ENCODE peak calls at places on chromosomes 3 and 15, in ten cellular contexts. One of them, this sample, is unnamed.

GRCh38 chr15:84082739-84083138 is 152.8 kb upstream of the GOLGA6L4 start:
- DNase-seq in left ventricle myocardium inferior: no peak
- DNase-seq in fibroblast of mammary gland: no peak
- DNase-seq in heart left ventricle: no peak
- DNase-seq in HepG2: no peak
- DNase-seq in NCI-H1694: no peak
- DNase-seq in kidney glomerular epithelial cell: peak
- DNase-seq in mesenchymal stem cell: no peak
- DNase-seq in activated gamma-delta T cell treated with Interleukin-2 at 50 U/mL for 16 hours: no peak
- DNase-seq in AG08395: no peak
- DNase-seq in this sample: no peak

GRCh38 chr3:193788189-193788946 is 195.4 kb downstream of the OPA1 start:
- DNase-seq in activated gamma-delta T cell treated with Interleukin-2 at 50 U/mL for 16 hours: no peak
- DNase-seq in AG08395: peak
- DNase-seq in heart left ventricle: peak
- DNase-seq in HepG2: peak
- DNase-seq in fibroblast of mammary gland: peak
- DNase-seq in NCI-H1694: peak
- DNase-seq in mesenchymal stem cell: peak
- DNase-seq in kidney glomerular epithelial cell: peak
- DNase-seq in left ventricle myocardium inferior: peak
- DNase-seq in this sample: no peak

GRCh38 chr15:66834863-66835557 is 133.0 kb downstream of the SMAD6 start:
- DNase-seq in heart left ventricle: no peak
- DNase-seq in NCI-H1694: no peak
- DNase-seq in left ventricle myocardium inferior: no peak
- DNase-seq in kidney glomerular epithelial cell: no peak
- DNase-seq in fibroblast of mammary gland: no peak
- DNase-seq in HepG2: no peak
- DNase-seq in activated gamma-delta T cell treated with Interleukin-2 at 50 U/mL for 16 hours: no peak
- DNase-seq in mesenchymal stem cell: peak
- DNase-seq in AG08395: no peak
- DNase-seq in this sample: no peak

GRCh38 chr3:138362536-138362935 is 14.2 kb downstream of the MRAS start:
- DNase-seq in heart left ventricle: no peak
- DNase-seq in left ventricle myocardium inferior: no peak
- DNase-seq in AG08395: no peak
- DNase-seq in activated gamma-delta T cell treated with Interleukin-2 at 50 U/mL for 16 hours: no peak
- DNase-seq in kidney glomerular epithelial cell: no peak
- DNase-seq in NCI-H1694: no peak
- DNase-seq in mesenchymal stem cell: no peak
- DNase-seq in HepG2: peak
- DNase-seq in fibroblast of mammary gland: no peak
- DNase-seq in this sample: no peak

GRCh38 chr3:99601493-99601892 is 36.9 kb upstream of the COL8A1 start:
- DNase-seq in activated gamma-delta T cell treated with Interleukin-2 at 50 U/mL for 16 hours: no peak
- DNase-seq in heart left ventricle: no peak
- DNase-seq in mesenchymal stem cell: no peak
- DNase-seq in HepG2: no peak
- DNase-seq in kidney glomerular epithelial cell: no peak
- DNase-seq in AG08395: no peak
- DNase-seq in NCI-H1694: no peak
- DNase-seq in left ventricle myocardium inferior: no peak
- DNase-seq in fibroblast of mammary gland: no peak
- DNase-seq in this sample: no peak

GRCh38 chr15:90231028-90232017 is 2.4 kb downstream of the CIB1 start:
- DNase-seq in heart left ventricle: no peak
- DNase-seq in fibroblast of mammary gland: no peak
- DNase-seq in NCI-H1694: no peak
- DNase-seq in activated gamma-delta T cell treated with Interleukin-2 at 50 U/mL for 16 hours: peak
- DNase-seq in AG08395: no peak
- DNase-seq in HepG2: no peak
- DNase-seq in left ventricle myocardium inferior: no peak
- DNase-seq in kidney glomerular epithelial cell: no peak
- DNase-seq in mesenchymal stem cell: no peak
- DNase-seq in this sample: no peak

GRCh38 chr15:64894395-64895056 is 17.2 kb upstream of the ANKDD1A start:
- DNase-seq in kidney glomerular epithelial cell: no peak
- DNase-seq in HepG2: no peak
- DNase-seq in activated gamma-delta T cell treated with Interleukin-2 at 50 U/mL for 16 hours: peak
- DNase-seq in fibroblast of mammary gland: no peak
- DNase-seq in left ventricle myocardium inferior: no peak
- DNase-seq in mesenchymal stem cell: no peak
- DNase-seq in heart left ventricle: no peak
- DNase-seq in AG08395: no peak
- DNase-seq in NCI-H1694: no peak
- DNase-seq in this sample: peak

GRCh38 chr3:71724584-71725278 is 471 bp downstream of the EIF4E3 start:
- DNase-seq in fibroblast of mammary gland: no peak
- DNase-seq in mesenchymal stem cell: peak
- DNase-seq in activated gamma-delta T cell treated with Interleukin-2 at 50 U/mL for 16 hours: peak
- DNase-seq in left ventricle myocardium inferior: peak
- DNase-seq in HepG2: no peak
- DNase-seq in heart left ventricle: peak
- DNase-seq in AG08395: peak
- DNase-seq in NCI-H1694: no peak
- DNase-seq in kidney glomerular epithelial cell: no peak
- DNase-seq in this sample: no peak

GRCh38 chr3:142958707-142959106 is 4.8 kb downstream of the PAQR9 start:
- DNase-seq in kidney glomerular epithelial cell: peak
- DNase-seq in HepG2: no peak
- DNase-seq in mesenchymal stem cell: no peak
- DNase-seq in left ventricle myocardium inferior: no peak
- DNase-seq in AG08395: no peak
- DNase-seq in activated gamma-delta T cell treated with Interleukin-2 at 50 U/mL for 16 hours: no peak
- DNase-seq in heart left ventricle: no peak
- DNase-seq in NCI-H1694: no peak
- DNase-seq in fibroblast of mammary gland: peak
- DNase-seq in this sample: no peak